ENCODE peak calls at places on chromosomes 3 and 15, in six cellular contexts. One of them, this sample, is unnamed.

GRCh38 chr3:127822836-127823589 is 698 bp upstream of the MGLL start:
- DNase-seq in kidney epithelial cell: no peak
- DNase-seq in right atrium auricular region: peak; percentile 77
- DNase-seq in Peyer's patch: no peak
- DNase-seq in HFFc6: no peak
- DNase-seq in colonic mucosa: peak; percentile 64
- DNase-seq in this sample: no peak

GRCh38 chr3:102156426-102156825 is 278.4 kb upstream of the ZPLD1 start:
- DNase-seq in colonic mucosa: no peak
- DNase-seq in right atrium auricular region: no peak
- DNase-seq in Peyer's patch: no peak
- DNase-seq in kidney epithelial cell: peak; percentile 99
- DNase-seq in HFFc6: peak; percentile 93
- DNase-seq in this sample: peak; percentile 61

GRCh38 chr3:23666818-23667217 is 138.9 kb upstream of the UBE2E1 start:
- DNase-seq in HFFc6: no peak
- DNase-seq in Peyer's patch: no peak
- DNase-seq in kidney epithelial cell: no peak
- DNase-seq in colonic mucosa: no peak
- DNase-seq in right atrium auricular region: no peak
- DNase-seq in this sample: no peak

GRCh38 chr15:69402816-69403215 is 11.3 kb upstream of the KIF23 start:
- DNase-seq in colonic mucosa: no peak
- DNase-seq in Peyer's patch: no peak
- DNase-seq in kidney epithelial cell: no peak
- DNase-seq in right atrium auricular region: no peak
- DNase-seq in HFFc6: no peak
- DNase-seq in this sample: no peak

GRCh38 chr3:29186131-29186599 is 94.7 kb upstream of the RBMS3 start:
- DNase-seq in kidney epithelial cell: peak; percentile 96
- DNase-seq in colonic mucosa: no peak
- DNase-seq in Peyer's patch: no peak
- DNase-seq in HFFc6: peak; percentile 97
- DNase-seq in right atrium auricular region: no peak
- DNase-seq in this sample: no peak

GRCh38 chr15:26729581-26729980 is 43.3 kb downstream of the GABRB3 start:
- DNase-seq in right atrium auricular region: no peak
- DNase-seq in colonic mucosa: no peak
- DNase-seq in HFFc6: no peak
- DNase-seq in Peyer's patch: no peak
- DNase-seq in kidney epithelial cell: no peak
- DNase-seq in this sample: no peak

GRCh38 chr3:149576071-149576564 is 81.7 kb downstream of the WWTR1 start:
- DNase-seq in right atrium auricular region: no peak
- DNase-seq in Peyer's patch: no peak
- DNase-seq in kidney epithelial cell: peak; percentile 85
- DNase-seq in colonic mucosa: peak; percentile 27
- DNase-seq in HFFc6: peak; percentile 96
- DNase-seq in this sample: peak; percentile 76

GRCh38 chr3:182485306-182485705 is 308.0 kb upstream of the ATP11B start:
- DNase-seq in colonic mucosa: no peak
- DNase-seq in HFFc6: no peak
- DNase-seq in right atrium auricular region: no peak
- DNase-seq in kidney epithelial cell: no peak
- DNase-seq in Peyer's patch: no peak
- DNase-seq in this sample: no peak

GRCh38 chr15:31383150-31383549 is 56.5 kb downstream of the KLF13 start:
- DNase-seq in HFFc6: no peak
- DNase-seq in colonic mucosa: no peak
- DNase-seq in kidney epithelial cell: no peak
- DNase-seq in right atrium auricular region: no peak
- DNase-seq in Peyer's patch: no peak
- DNase-seq in this sample: no peak

GRCh38 chr15:43093026-43093425 is 12.8 kb downstream of the UBR1 start:
- DNase-seq in Peyer's patch: no peak
- DNase-seq in kidney epithelial cell: no peak
- DNase-seq in right atrium auricular region: no peak
- DNase-seq in HFFc6: peak; percentile 35
- DNase-seq in colonic mucosa: no peak
- DNase-seq in this sample: no peak

GRCh38 chr15:58684036-58684700 is 65.3 kb downstream of the ADAM10 start:
- DNase-seq in right atrium auricular region: no peak
- DNase-seq in HFFc6: no peak
- DNase-seq in kidney epithelial cell: no peak
- DNase-seq in Peyer's patch: no peak
- DNase-seq in colonic mucosa: no peak
- DNase-seq in this sample: no peak

GRCh38 chr15:45637552-45638033 is 2.8 kb downstream of the SQOR start:
- DNase-seq in right atrium auricular region: no peak
- DNase-seq in colonic mucosa: peak; percentile 76
- DNase-seq in HFFc6: peak; percentile 73
- DNase-seq in Peyer's patch: peak; percentile 53
- DNase-seq in kidney epithelial cell: no peak
- DNase-seq in this sample: no peak

GRCh38 chr3:61627768-61628185 is 66.4 kb downstream of the PTPRG start:
- DNase-seq in Peyer's patch: no peak
- DNase-seq in right atrium auricular region: no peak
- DNase-seq in colonic mucosa: peak; percentile 36
- DNase-seq in HFFc6: peak; percentile 92
- DNase-seq in kidney epithelial cell: peak; percentile 55
- DNase-seq in this sample: no peak

GRCh38 chr15:31483924-31484368 is 157.3 kb downstream of the KLF13 start:
- DNase-seq in Peyer's patch: no peak
- DNase-seq in colonic mucosa: no peak
- DNase-seq in kidney epithelial cell: no peak
- DNase-seq in right atrium auricular region: no peak
- DNase-seq in HFFc6: no peak
- DNase-seq in this sample: no peak

GRCh38 chr15:57432141-57432701 is 55.9 kb downstream of the CGNL1 start:
- DNase-seq in right atrium auricular region: no peak
- DNase-seq in colonic mucosa: peak; percentile 30
- DNase-seq in kidney epithelial cell: no peak
- DNase-seq in Peyer's patch: no peak
- DNase-seq in HFFc6: no peak
- DNase-seq in this sample: no peak

GRCh38 chr15:80489030-80489594 is 84.9 kb downstream of the ARNT2 start:
- DNase-seq in colonic mucosa: no peak
- DNase-seq in HFFc6: peak; percentile 92
- DNase-seq in Peyer's patch: no peak
- DNase-seq in kidney epithelial cell: no peak
- DNase-seq in right atrium auricular region: no peak
- DNase-seq in this sample: no peak

GRCh38 chr15:26615188-26615926 is 157.5 kb downstream of the GABRB3 start:
- DNase-seq in right atrium auricular region: no peak
- DNase-seq in HFFc6: no peak
- DNase-seq in colonic mucosa: no peak
- DNase-seq in kidney epithelial cell: no peak
- DNase-seq in Peyer's patch: no peak
- DNase-seq in this sample: no peak

GRCh38 chr3:101849714-101850326 is 506 bp downstream of the NFKBIZ start:
- DNase-seq in colonic mucosa: no peak
- DNase-seq in right atrium auricular region: no peak
- DNase-seq in HFFc6: no peak
- DNase-seq in Peyer's patch: peak; percentile 42
- DNase-seq in kidney epithelial cell: no peak
- DNase-seq in this sample: no peak

GRCh38 chr15:26744894-26745293 is 28.0 kb downstream of the GABRB3 start:
- DNase-seq in right atrium auricular region: no peak
- DNase-seq in HFFc6: no peak
- DNase-seq in Peyer's patch: no peak
- DNase-seq in kidney epithelial cell: no peak
- DNase-seq in colonic mucosa: no peak
- DNase-seq in this sample: no peak

GRCh38 chr15:40416056-40416455 is 10.5 kb downstream of the IVD start:
- DNase-seq in Peyer's patch: no peak
- DNase-seq in colonic mucosa: no peak
- DNase-seq in right atrium auricular region: no peak
- DNase-seq in HFFc6: no peak
- DNase-seq in kidney epithelial cell: no peak
- DNase-seq in this sample: no peak

GRCh38 chr15:40418126-40418525 is 12.5 kb downstream of the IVD start:
- DNase-seq in HFFc6: no peak
- DNase-seq in colonic mucosa: no peak
- DNase-seq in kidney epithelial cell: no peak
- DNase-seq in right atrium auricular region: no peak
- DNase-seq in Peyer's patch: no peak
- DNase-seq in this sample: no peak

GRCh38 chr15:40421246-40422157 is 15.9 kb downstream of the IVD start:
- DNase-seq in right atrium auricular region: peak; percentile 77
- DNase-seq in kidney epithelial cell: no peak
- DNase-seq in HFFc6: peak; percentile 43
- DNase-seq in Peyer's patch: peak; percentile 60
- DNase-seq in colonic mucosa: peak; percentile 89
- DNase-seq in this sample: no peak

GRCh38 chr15:40420793-40421192 is 15.2 kb downstream of the IVD start:
- DNase-seq in Peyer's patch: no peak
- DNase-seq in colonic mucosa: peak; percentile 91
- DNase-seq in kidney epithelial cell: no peak
- DNase-seq in right atrium auricular region: no peak
- DNase-seq in HFFc6: no peak
- DNase-seq in this sample: peak; percentile 62

DNA sequence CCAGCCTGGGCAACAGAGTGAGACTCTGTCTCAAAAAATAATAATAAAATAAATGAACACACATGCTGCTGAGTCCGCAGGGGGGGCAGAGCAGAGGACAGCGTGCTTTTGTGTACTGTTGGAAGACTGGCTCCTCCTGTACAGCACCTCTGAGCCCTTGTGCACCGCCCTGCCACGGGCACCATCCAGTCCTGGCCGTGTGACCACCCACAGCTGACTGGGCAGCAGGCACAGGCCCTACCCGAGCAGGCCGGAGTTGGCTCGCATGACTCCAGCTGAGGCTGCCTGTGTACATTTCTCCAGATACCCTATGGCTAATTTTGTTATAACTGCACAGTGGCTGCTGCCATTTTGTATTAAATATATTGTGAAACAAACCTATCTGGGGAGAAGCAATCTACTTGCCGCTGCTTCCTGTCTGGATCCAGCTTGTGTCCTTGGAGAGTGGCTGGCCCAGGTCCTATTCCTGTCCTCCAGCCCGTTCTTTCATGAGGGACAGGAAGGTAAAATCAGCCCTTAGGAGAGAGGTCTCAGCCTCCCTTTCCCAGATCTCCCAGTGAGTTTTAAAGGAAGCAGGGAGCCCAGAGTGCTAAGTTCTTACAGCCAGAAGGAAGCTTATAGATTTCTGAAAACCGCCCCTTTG is 14.6 kb downstream of the IVD start:
- DNase-seq in HFFc6: no peak
- DNase-seq in kidney epithelial cell: no peak
- DNase-seq in colonic mucosa: no peak
- DNase-seq in Peyer's patch: no peak
- DNase-seq in right atrium auricular region: no peak
- DNase-seq in this sample: no peak
- TF ChIP-seq CTCF in HFFc6: no peak
- TF ChIP-seq CTCF in kidney epithelial cell: no peak
- TF ChIP-seq CTCF in colonic mucosa: no peak
- TF ChIP-seq CTCF in Peyer's patch: no peak
- TF ChIP-seq CTCF in right atrium auricular region: no peak
- TF ChIP-seq CTCF in this sample: no peak

DNA sequence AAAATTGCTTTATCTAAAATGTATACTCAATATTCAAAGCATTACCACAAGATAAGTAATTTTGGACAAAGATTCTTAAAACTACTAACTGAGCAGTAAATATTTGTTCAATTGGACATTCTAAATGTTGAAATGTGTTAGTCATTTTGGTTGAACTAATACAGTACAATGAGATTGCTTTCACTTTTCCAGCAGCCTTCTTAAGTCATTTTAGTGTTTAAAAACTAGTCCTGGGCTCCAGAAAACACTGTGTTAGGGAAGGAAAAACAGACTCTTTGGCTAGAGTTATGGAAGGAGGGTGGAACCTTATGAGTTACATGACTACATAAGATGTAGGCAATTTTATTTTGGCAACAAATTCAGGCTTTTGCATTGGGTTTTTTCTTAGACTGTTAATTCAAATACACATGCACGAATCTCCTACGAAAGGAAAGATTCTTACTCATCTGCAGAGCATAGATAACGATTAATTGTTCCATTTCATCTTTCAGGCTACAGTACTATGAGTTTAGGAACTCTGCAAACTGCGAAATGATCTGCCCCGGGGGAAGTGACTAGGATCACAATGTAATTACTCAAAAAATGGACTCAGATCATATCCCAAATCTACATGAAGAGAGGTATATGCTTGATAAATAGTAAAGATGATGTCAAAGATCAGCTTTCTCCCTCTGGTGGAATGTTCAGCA is 492.8 kb upstream of the MDFIC2 start:
- DNase-seq in colonic mucosa: no peak
- DNase-seq in kidney epithelial cell: peak; percentile 10
- DNase-seq in right atrium auricular region: no peak
- DNase-seq in Peyer's patch: no peak
- DNase-seq in HFFc6: peak; percentile 12
- DNase-seq in this sample: no peak
- TF ChIP-seq CTCF in colonic mucosa: no peak
- TF ChIP-seq CTCF in kidney epithelial cell: no peak
- TF ChIP-seq CTCF in right atrium auricular region: no peak
- TF ChIP-seq CTCF in Peyer's patch: no peak
- TF ChIP-seq CTCF in HFFc6: peak; percentile 58
- TF ChIP-seq CTCF in this sample: no peak

DNA sequence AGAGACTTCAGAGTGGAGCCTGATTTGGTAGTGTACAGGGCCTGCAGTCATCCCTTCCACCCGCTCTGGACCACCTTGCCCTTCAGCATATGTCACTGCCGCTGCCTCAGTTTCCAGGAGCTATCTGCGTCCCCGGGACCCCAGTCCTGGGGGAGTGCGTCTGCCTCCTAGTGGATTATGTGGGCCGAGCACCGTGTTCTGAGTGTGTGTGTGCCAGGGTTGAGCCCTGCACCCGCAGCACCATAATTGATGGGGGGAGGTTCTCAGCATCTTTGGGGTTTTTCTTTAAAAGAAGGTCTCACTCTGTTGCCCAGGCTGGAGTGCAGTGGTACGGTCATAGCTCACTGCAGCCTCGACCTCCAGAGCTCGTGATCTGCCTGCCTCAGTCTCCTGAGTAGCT is 33.6 kb downstream of the CD276 start:
- DNase-seq in right atrium auricular region: no peak
- DNase-seq in HFFc6: no peak
- DNase-seq in Peyer's patch: no peak
- DNase-seq in colonic mucosa: no peak
- DNase-seq in kidney epithelial cell: no peak
- DNase-seq in this sample: no peak
- TF ChIP-seq CTCF in right atrium auricular region: peak; percentile 29
- TF ChIP-seq CTCF in HFFc6: peak; percentile 45
- TF ChIP-seq CTCF in Peyer's patch: no peak
- TF ChIP-seq CTCF in colonic mucosa: no peak
- TF ChIP-seq CTCF in kidney epithelial cell: no peak
- TF ChIP-seq CTCF in this sample: peak; percentile 22

GRCh38 chr15:79450648-79451047 is 18.5 kb downstream of the MINAR1 start:
- DNase-seq in Peyer's patch: no peak
- DNase-seq in right atrium auricular region: no peak
- DNase-seq in colonic mucosa: no peak
- DNase-seq in HFFc6: no peak
- DNase-seq in kidney epithelial cell: no peak
- DNase-seq in this sample: no peak
- TF ChIP-seq CTCF in Peyer's patch: no peak
- TF ChIP-seq CTCF in right atrium auricular region: no peak
- TF ChIP-seq CTCF in colonic mucosa: no peak
- TF ChIP-seq CTCF in HFFc6: peak; percentile 56
- TF ChIP-seq CTCF in kidney epithelial cell: peak; percentile 7
- TF ChIP-seq CTCF in this sample: no peak

GRCh38 chr3:114745322-114746240 is 401.5 kb downstream of the ZBTB20 start:
- DNase-seq in right atrium auricular region: no peak
- DNase-seq in colonic mucosa: peak; percentile 50
- DNase-seq in Peyer's patch: no peak
- DNase-seq in HFFc6: peak; percentile 62
- DNase-seq in kidney epithelial cell: peak; percentile 92
- DNase-seq in this sample: no peak
- TF ChIP-seq CTCF in right atrium auricular region: no peak
- TF ChIP-seq CTCF in colonic mucosa: no peak
- TF ChIP-seq CTCF in Peyer's patch: no peak
- TF ChIP-seq CTCF in HFFc6: no peak
- TF ChIP-seq CTCF in kidney epithelial cell: no peak
- TF ChIP-seq CTCF in this sample: no peak

This sample was measured in keratinocyte.